ENCODE peak calls at places on chromosomes 11 and 22, in four cellular contexts. One of them, this sample, is unnamed.

GRCh38 chr11:73200256-73200655 is 17.8 kb upstream of the P2RY2 start:
- DNase-seq in activated CD4-positive, alpha-beta T cell treated with anti-CD3 and anti-CD28 coated beads, Interleukin-2, amount 10 ng/mL, durations not matched to agents 7 days and 5 days: no peak
- DNase-seq in AG09319: no peak
- DNase-seq in globus pallidus: no peak
- DNase-seq in this sample: no peak

GRCh38 chr11:113241190-113242051 is 73.0 kb upstream of the TTC12 start:
- DNase-seq in globus pallidus: peak; percentile 28
- DNase-seq in AG09319: peak; percentile 10
- DNase-seq in activated CD4-positive, alpha-beta T cell treated with anti-CD3 and anti-CD28 coated beads, Interleukin-2, amount 10 ng/mL, durations not matched to agents 7 days and 5 days: no peak
- DNase-seq in this sample: no peak

GRCh38 chr11:6746086-6746618 is 25.6 kb downstream of the OR2AG2 start:
- DNase-seq in AG09319: no peak
- DNase-seq in activated CD4-positive, alpha-beta T cell treated with anti-CD3 and anti-CD28 coated beads, Interleukin-2, amount 10 ng/mL, durations not matched to agents 7 days and 5 days: peak; percentile 60
- DNase-seq in globus pallidus: peak; percentile 7
- DNase-seq in this sample: no peak

GRCh38 chr11:2091112-2091746 is 48.0 kb downstream of the IGF2 start:
- DNase-seq in activated CD4-positive, alpha-beta T cell treated with anti-CD3 and anti-CD28 coated beads, Interleukin-2, amount 10 ng/mL, durations not matched to agents 7 days and 5 days: no peak
- DNase-seq in AG09319: no peak
- DNase-seq in globus pallidus: no peak
- DNase-seq in this sample: no peak

GRCh38 chr11:82225930-82226329 is 507.7 kb downstream of the FAM181B start:
- DNase-seq in AG09319: no peak
- DNase-seq in globus pallidus: no peak
- DNase-seq in activated CD4-positive, alpha-beta T cell treated with anti-CD3 and anti-CD28 coated beads, Interleukin-2, amount 10 ng/mL, durations not matched to agents 7 days and 5 days: no peak
- DNase-seq in this sample: no peak

GRCh38 chr11:121225402-121225801 is 67.2 kb upstream of the SC5D start:
- DNase-seq in AG09319: no peak
- DNase-seq in globus pallidus: no peak
- DNase-seq in activated CD4-positive, alpha-beta T cell treated with anti-CD3 and anti-CD28 coated beads, Interleukin-2, amount 10 ng/mL, durations not matched to agents 7 days and 5 days: no peak
- DNase-seq in this sample: no peak

GRCh38 chr22:31244943-31245451 is 32.9 kb downstream of the LIMK2 start:
- DNase-seq in AG09319: no peak
- DNase-seq in activated CD4-positive, alpha-beta T cell treated with anti-CD3 and anti-CD28 coated beads, Interleukin-2, amount 10 ng/mL, durations not matched to agents 7 days and 5 days: peak; percentile 22
- DNase-seq in globus pallidus: no peak
- DNase-seq in this sample: no peak

GRCh38 chr11:56910046-56910753 is 78.5 kb upstream of the OR5AK2 start:
- DNase-seq in globus pallidus: no peak
- DNase-seq in AG09319: no peak
- DNase-seq in activated CD4-positive, alpha-beta T cell treated with anti-CD3 and anti-CD28 coated beads, Interleukin-2, amount 10 ng/mL, durations not matched to agents 7 days and 5 days: no peak
- DNase-seq in this sample: no peak

GRCh38 chr22:32801436-32802290 is at the start of gene TIMP3:
- DNase-seq in activated CD4-positive, alpha-beta T cell treated with anti-CD3 and anti-CD28 coated beads, Interleukin-2, amount 10 ng/mL, durations not matched to agents 7 days and 5 days: no peak
- DNase-seq in globus pallidus: peak; percentile 53
- DNase-seq in AG09319: peak; percentile 66
- DNase-seq in this sample: peak; percentile 64

GRCh38 chr11:112024178-112024777 is 930 bp upstream of the DLAT start:
- DNase-seq in AG09319: no peak
- DNase-seq in globus pallidus: peak; percentile 24
- DNase-seq in activated CD4-positive, alpha-beta T cell treated with anti-CD3 and anti-CD28 coated beads, Interleukin-2, amount 10 ng/mL, durations not matched to agents 7 days and 5 days: peak; percentile 12
- DNase-seq in this sample: no peak

GRCh38 chr11:74325649-74326645 is 14.5 kb upstream of the P4HA3 start:
- DNase-seq in activated CD4-positive, alpha-beta T cell treated with anti-CD3 and anti-CD28 coated beads, Interleukin-2, amount 10 ng/mL, durations not matched to agents 7 days and 5 days: no peak
- DNase-seq in globus pallidus: peak; percentile 59
- DNase-seq in AG09319: peak; percentile 78
- DNase-seq in this sample: no peak

GRCh38 chr11:107563702-107564101 is 1.8 kb downstream of the ALKBH8 start:
- DNase-seq in AG09319: peak; percentile 29
- DNase-seq in activated CD4-positive, alpha-beta T cell treated with anti-CD3 and anti-CD28 coated beads, Interleukin-2, amount 10 ng/mL, durations not matched to agents 7 days and 5 days: peak; percentile 59
- DNase-seq in globus pallidus: no peak
- DNase-seq in this sample: no peak

GRCh38 chr11:65625628-65626342 is 10.2 kb downstream of the PCNX3 start:
- DNase-seq in globus pallidus: peak; percentile 80
- DNase-seq in AG09319: no peak
- DNase-seq in activated CD4-positive, alpha-beta T cell treated with anti-CD3 and anti-CD28 coated beads, Interleukin-2, amount 10 ng/mL, durations not matched to agents 7 days and 5 days: peak; percentile 62
- DNase-seq in this sample: no peak

GRCh38 chr11:109197656-109198055 is 224.3 kb upstream of the C11orf87 start:
- DNase-seq in AG09319: no peak
- DNase-seq in activated CD4-positive, alpha-beta T cell treated with anti-CD3 and anti-CD28 coated beads, Interleukin-2, amount 10 ng/mL, durations not matched to agents 7 days and 5 days: no peak
- DNase-seq in globus pallidus: no peak
- DNase-seq in this sample: no peak

GRCh38 chr11:114036156-114036811 is 23.2 kb upstream of the ZBTB16 start:
- DNase-seq in activated CD4-positive, alpha-beta T cell treated with anti-CD3 and anti-CD28 coated beads, Interleukin-2, amount 10 ng/mL, durations not matched to agents 7 days and 5 days: peak; percentile 51
- DNase-seq in AG09319: peak; percentile 2
- DNase-seq in globus pallidus: peak; percentile 67
- DNase-seq in this sample: no peak

GRCh38 chr11:29263971-29264682 is 752.7 kb downstream of the KCNA4 start:
- DNase-seq in activated CD4-positive, alpha-beta T cell treated with anti-CD3 and anti-CD28 coated beads, Interleukin-2, amount 10 ng/mL, durations not matched to agents 7 days and 5 days: no peak
- DNase-seq in AG09319: no peak
- DNase-seq in globus pallidus: no peak
- DNase-seq in this sample: no peak

GRCh38 chr11:47399860-47400812 is 8.3 kb upstream of the SLC39A13 start:
- DNase-seq in activated CD4-positive, alpha-beta T cell treated with anti-CD3 and anti-CD28 coated beads, Interleukin-2, amount 10 ng/mL, durations not matched to agents 7 days and 5 days: peak; percentile 31
- DNase-seq in globus pallidus: no peak
- DNase-seq in AG09319: no peak
- DNase-seq in this sample: no peak

GRCh38 chr22:21650823-21651520 is 8.9 kb downstream of the SDF2L1 start:
- DNase-seq in activated CD4-positive, alpha-beta T cell treated with anti-CD3 and anti-CD28 coated beads, Interleukin-2, amount 10 ng/mL, durations not matched to agents 7 days and 5 days: no peak
- DNase-seq in AG09319: no peak
- DNase-seq in globus pallidus: no peak
- DNase-seq in this sample: no peak

GRCh38 chr11:3971756-3972404 is 116.4 kb downstream of the STIM1 start:
- DNase-seq in globus pallidus: no peak
- DNase-seq in activated CD4-positive, alpha-beta T cell treated with anti-CD3 and anti-CD28 coated beads, Interleukin-2, amount 10 ng/mL, durations not matched to agents 7 days and 5 days: no peak
- DNase-seq in AG09319: no peak
- DNase-seq in this sample: no peak

GRCh38 chr11:31397239-31397834 is 27.7 kb downstream of the DNAJC24 start:
- DNase-seq in globus pallidus: peak; percentile 22
- DNase-seq in AG09319: no peak
- DNase-seq in activated CD4-positive, alpha-beta T cell treated with anti-CD3 and anti-CD28 coated beads, Interleukin-2, amount 10 ng/mL, durations not matched to agents 7 days and 5 days: no peak
- DNase-seq in this sample: peak; percentile 13

GRCh38 chr11:44185522-44185921 is 90.0 kb downstream of the EXT2 start:
- DNase-seq in activated CD4-positive, alpha-beta T cell treated with anti-CD3 and anti-CD28 coated beads, Interleukin-2, amount 10 ng/mL, durations not matched to agents 7 days and 5 days: no peak
- DNase-seq in AG09319: no peak
- DNase-seq in globus pallidus: no peak
- DNase-seq in this sample: no peak

GRCh38 chr11:118744001-118744400 is 47.0 kb downstream of the DDX6 start:
- DNase-seq in activated CD4-positive, alpha-beta T cell treated with anti-CD3 and anti-CD28 coated beads, Interleukin-2, amount 10 ng/mL, durations not matched to agents 7 days and 5 days: no peak
- DNase-seq in AG09319: peak; percentile 60
- DNase-seq in globus pallidus: no peak
- DNase-seq in this sample: no peak

GRCh38 chr11:110713469-110713776 is 1.2 kb upstream of the ARHGAP20 start:
- DNase-seq in activated CD4-positive, alpha-beta T cell treated with anti-CD3 and anti-CD28 coated beads, Interleukin-2, amount 10 ng/mL, durations not matched to agents 7 days and 5 days: no peak
- DNase-seq in AG09319: no peak
- DNase-seq in globus pallidus: no peak
- DNase-seq in this sample: no peak

GRCh38 chr11:46612326-46612725 is 4.7 kb downstream of the HARBI1 start:
- DNase-seq in activated CD4-positive, alpha-beta T cell treated with anti-CD3 and anti-CD28 coated beads, Interleukin-2, amount 10 ng/mL, durations not matched to agents 7 days and 5 days: no peak
- DNase-seq in globus pallidus: peak; percentile 84
- DNase-seq in AG09319: no peak
- DNase-seq in this sample: no peak

GRCh38 chr11:94721565-94722292 is 46.4 kb upstream of the AMOTL1 start:
- DNase-seq in globus pallidus: no peak
- DNase-seq in activated CD4-positive, alpha-beta T cell treated with anti-CD3 and anti-CD28 coated beads, Interleukin-2, amount 10 ng/mL, durations not matched to agents 7 days and 5 days: no peak
- DNase-seq in AG09319: no peak
- DNase-seq in this sample: no peak

GRCh38 chr11:44621784-44622183 is 56.3 kb downstream of the CD82 start:
- DNase-seq in AG09319: no peak
- DNase-seq in activated CD4-positive, alpha-beta T cell treated with anti-CD3 and anti-CD28 coated beads, Interleukin-2, amount 10 ng/mL, durations not matched to agents 7 days and 5 days: no peak
- DNase-seq in globus pallidus: no peak
- DNase-seq in this sample: no peak

GRCh38 chr11:57763568-57763967 is 2.0 kb downstream of the CTNND1 start:
- DNase-seq in AG09319: no peak
- DNase-seq in globus pallidus: no peak
- DNase-seq in activated CD4-positive, alpha-beta T cell treated with anti-CD3 and anti-CD28 coated beads, Interleukin-2, amount 10 ng/mL, durations not matched to agents 7 days and 5 days: no peak
- DNase-seq in this sample: no peak

GRCh38 chr22:19844423-19845368 is 10.0 kb downstream of the GNB1L start:
- DNase-seq in globus pallidus: peak; percentile 31
- DNase-seq in activated CD4-positive, alpha-beta T cell treated with anti-CD3 and anti-CD28 coated beads, Interleukin-2, amount 10 ng/mL, durations not matched to agents 7 days and 5 days: peak; percentile 37
- DNase-seq in AG09319: peak; percentile 19
- DNase-seq in this sample: peak; percentile 22

GRCh38 chr22:30267382-30268302 is 991 bp upstream of the OSM start:
- DNase-seq in AG09319: no peak
- DNase-seq in activated CD4-positive, alpha-beta T cell treated with anti-CD3 and anti-CD28 coated beads, Interleukin-2, amount 10 ng/mL, durations not matched to agents 7 days and 5 days: peak; percentile 82
- DNase-seq in globus pallidus: no peak
- DNase-seq in this sample: no peak

GRCh38 chr22:48647606-48648515 is 1179.8 kb downstream of the BRD1 start:
- DNase-seq in globus pallidus: no peak
- DNase-seq in AG09319: no peak
- DNase-seq in activated CD4-positive, alpha-beta T cell treated with anti-CD3 and anti-CD28 coated beads, Interleukin-2, amount 10 ng/mL, durations not matched to agents 7 days and 5 days: no peak
- DNase-seq in this sample: no peak

GRCh38 chr11:121383726-121384125 is 68.4 kb upstream of the SORL1 start:
- DNase-seq in globus pallidus: no peak
- DNase-seq in AG09319: no peak
- DNase-seq in activated CD4-positive, alpha-beta T cell treated with anti-CD3 and anti-CD28 coated beads, Interleukin-2, amount 10 ng/mL, durations not matched to agents 7 days and 5 days: no peak
- DNase-seq in this sample: no peak

GRCh38 chr11:83611616-83612015 is 325.4 kb upstream of the CCDC90B start:
- DNase-seq in globus pallidus: no peak
- DNase-seq in AG09319: no peak
- DNase-seq in activated CD4-positive, alpha-beta T cell treated with anti-CD3 and anti-CD28 coated beads, Interleukin-2, amount 10 ng/mL, durations not matched to agents 7 days and 5 days: no peak
- DNase-seq in this sample: no peak

GRCh38 chr22:30047364-30047738 is 32.9 kb upstream of the HORMAD2 start:
- DNase-seq in activated CD4-positive, alpha-beta T cell treated with anti-CD3 and anti-CD28 coated beads, Interleukin-2, amount 10 ng/mL, durations not matched to agents 7 days and 5 days: peak; percentile 68
- DNase-seq in AG09319: no peak
- DNase-seq in globus pallidus: no peak
- DNase-seq in this sample: no peak

GRCh38 chr11:131033151-131033651 is 116.9 kb upstream of the SNX19 start:
- DNase-seq in AG09319: peak; percentile 29
- DNase-seq in activated CD4-positive, alpha-beta T cell treated with anti-CD3 and anti-CD28 coated beads, Interleukin-2, amount 10 ng/mL, durations not matched to agents 7 days and 5 days: no peak
- DNase-seq in globus pallidus: no peak
- DNase-seq in this sample: peak; percentile 65

GRCh38 chr22:26606611-26607010 is 11.2 kb downstream of the CRYBB1 start:
- DNase-seq in activated CD4-positive, alpha-beta T cell treated with anti-CD3 and anti-CD28 coated beads, Interleukin-2, amount 10 ng/mL, durations not matched to agents 7 days and 5 days: no peak
- DNase-seq in globus pallidus: no peak
- DNase-seq in AG09319: no peak
- DNase-seq in this sample: no peak

GRCh38 chr11:905952-906351 is 4.7 kb downstream of the CHID1 start:
- DNase-seq in globus pallidus: no peak
- DNase-seq in AG09319: no peak
- DNase-seq in activated CD4-positive, alpha-beta T cell treated with anti-CD3 and anti-CD28 coated beads, Interleukin-2, amount 10 ng/mL, durations not matched to agents 7 days and 5 days: no peak
- DNase-seq in this sample: no peak

This sample was measured in amniotic stem cell.